ENCODE peak calls at places on chromosomes 7 and 10, in five cellular contexts. T is upper lobe of right lung, P is GM12865, H is HTR-8/SVneo, R is GM23338. I is an unnamed sample.

GRCh38 chr10:6115411-6115800 is 26.6 kb downstream of the RBM17 start:
- DNase-seq in H (no peak), R (no peak), P (no peak), T (no peak), I (no peak)

GRCh38 chr7:140003913-140004382 is 58.8 kb downstream of the PARP12 start:
- DNase-seq in P (peak), R (peak), H (peak), T (peak), I (peak)

GRCh38 chr7:20532841-20533240 is 82.6 kb upstream of the ABCB5 start:
- DNase-seq in P (no peak), T (no peak), H (no peak), R (no peak), I (no peak)

GRCh38 chr10:46285966-46286620 is 704 bp upstream of the ANTXRL start:
- DNase-seq in R (no peak), T (peak), P (no peak), H (no peak), I (no peak)

GRCh38 chr10:14328881-14329280 is 1.8 kb downstream of the FRMD4A start:
- DNase-seq in P (no peak), T (no peak), H (no peak), R (no peak), I (no peak)

GRCh38 chr10:61994404-61995031 is 93.0 kb downstream of the ARID5B start:
- DNase-seq in P (no peak), R (peak), H (no peak), T (no peak), I (no peak)

GRCh38 chr7:2738766-2739549 is 51.0 kb downstream of the AMZ1 start:
- DNase-seq in T (no peak), H (no peak), R (no peak), P (no peak), I (no peak)

GRCh38 chr10:5584895-5585516 is 60.2 kb downstream of the CALML3 start:
- DNase-seq in P (peak), H (peak), T (peak), R (no peak), I (no peak)

GRCh38 chr7:44114586-44115310 is 8.6 kb downstream of the POLD2 start:
- DNase-seq in H (no peak), R (no peak), P (no peak), T (no peak), I (no peak)

GRCh38 chr10:110083884-110084283 is 76.1 kb downstream of the ADD3 start:
- DNase-seq in R (no peak), P (no peak), T (no peak), H (no peak), I (no peak)

I was measured in AG04450.